ENCODE peak calls at places on chromosome 1, in eight cellular contexts. J is A549; P is SK-N-MC; D is psoas muscle; T is cardiac fibroblast; O is K562; A is CD8-positive, alpha-beta memory T cell; B is left ventricle myocardium inferior. V is an unnamed sample.

GRCh38 chr1:3350441-3351261 is 103.8 kb upstream of the ARHGEF16 start:
- DNase-seq in T (peak; percentile 13), O (no peak), D (peak; percentile 42), J (no peak), B (peak; percentile 75), P (no peak), A (no peak), V (peak; percentile 74)

GRCh38 chr1:179369751-179370341 is 4.1 kb downstream of the AXDND1 start:
- DNase-seq in A (no peak), B (no peak), T (peak; percentile 83), P (peak; percentile 61), J (peak; percentile 62), D (no peak), O (peak; percentile 63), V (no peak)

GRCh38 chr1:54795841-54796468 is 5.2 kb downstream of the TTC22 start:
- DNase-seq in A (no peak), J (no peak), T (no peak), B (no peak), O (no peak), P (no peak), D (no peak), V (no peak)

GRCh38 chr1:58287894-58288623 is 258.5 kb downstream of the OMA1 start:
- DNase-seq in J (no peak), P (no peak), B (no peak), A (no peak), D (no peak), T (no peak), O (no peak), V (no peak)

GRCh38 chr1:147630447-147630846 is 39.9 kb downstream of the ACP6 start:
- DNase-seq in P (no peak), O (no peak), A (no peak), J (no peak), T (no peak), B (no peak), D (no peak), V (no peak)

GRCh38 chr1:162284206-162284955 is 92.3 kb downstream of the SPATA46 start:
- DNase-seq in B (no peak), T (no peak), D (no peak), O (no peak), J (no peak), P (no peak), A (no peak), V (no peak)

GRCh38 chr1:78649628-78650027 is at the start of gene IFI44:
- DNase-seq in A (peak; percentile 37), J (no peak), O (no peak), B (peak; percentile 84), T (peak; percentile 92), P (peak; percentile 76), D (peak; percentile 70), V (peak; percentile 86)

GRCh38 chr1:180181048-180181447 is 26.4 kb downstream of the QSOX1 start:
- DNase-seq in A (no peak), J (no peak), T (no peak), P (no peak), O (peak; percentile 54), D (no peak), B (no peak), V (no peak)

GRCh38 chr1:107669996-107670395 is 295.0 kb downstream of the VAV3 start:
- DNase-seq in B (peak; percentile 13), A (no peak), P (no peak), O (no peak), D (peak; percentile 14), T (peak; percentile 50), J (no peak), V (peak; percentile 56)

GRCh38 chr1:203860396-203860951 is 925 bp upstream of the SNRPE start:
- DNase-seq in O (no peak), P (no peak), A (no peak), D (peak; percentile 23), T (peak; percentile 22), B (no peak), J (no peak), V (no peak)

GRCh38 chr1:236868625-236869467 is 73.8 kb downstream of the MTR start:
- DNase-seq in B (no peak), O (peak; percentile 69), T (peak; percentile 84), P (peak; percentile 30), J (peak; percentile 40), A (no peak), D (no peak), V (no peak)

GRCh38 chr1:204726478-204726877 is 40.9 kb upstream of the LRRN2 start:
- DNase-seq in T (peak; percentile 52), O (no peak), P (no peak), A (no peak), B (no peak), D (no peak), J (peak; percentile 96), V (no peak)

GRCh38 chr1:101323530-101323929 is 86.7 kb downstream of the S1PR1 start:
- DNase-seq in D (no peak), B (no peak), P (no peak), T (no peak), O (no peak), J (no peak), A (no peak), V (no peak)

GRCh38 chr1:92965003-92965402 is 3.7 kb upstream of the DIPK1A start:
- DNase-seq in B (no peak), O (no peak), J (no peak), D (no peak), A (no peak), P (no peak), T (no peak), V (no peak)

GRCh38 chr1:150992626-150993025 is 10.5 kb downstream of the ANXA9 start:
- DNase-seq in T (no peak), B (no peak), D (no peak), J (no peak), O (no peak), A (no peak), P (no peak), V (no peak)

DNA sequence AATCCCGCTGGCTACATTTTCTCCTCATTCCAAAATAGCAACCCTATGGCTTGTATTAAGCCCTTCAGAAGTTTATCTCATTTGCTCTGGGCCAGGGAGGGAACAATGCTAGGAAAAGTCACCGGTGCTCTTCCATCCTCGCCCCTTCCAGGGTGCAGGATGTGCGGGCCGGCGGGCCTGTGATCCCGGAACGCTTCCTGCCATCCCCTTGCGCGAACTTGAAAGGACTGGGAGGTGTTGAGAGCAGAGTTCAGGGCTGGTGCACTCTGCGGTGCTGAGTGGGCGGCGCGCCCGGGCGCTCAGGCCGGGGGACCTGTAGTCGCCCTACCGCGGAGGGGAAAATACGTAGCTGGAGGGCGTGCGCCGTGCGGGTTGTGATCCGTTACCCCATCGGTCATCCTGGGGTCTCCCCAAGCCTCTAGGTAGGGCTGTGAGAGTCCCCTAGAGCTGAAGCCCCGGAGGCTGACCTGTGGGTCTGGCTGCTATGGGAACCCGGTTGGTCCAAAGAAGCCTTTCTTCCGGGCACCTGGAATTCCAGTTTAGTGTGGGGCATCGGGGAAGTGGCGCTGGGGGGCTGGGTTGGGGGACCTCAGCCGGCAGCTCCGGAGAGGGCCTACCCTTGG is 13.1 kb downstream of the NR5A2 start:
- DNase-seq in P (no peak), B (no peak), D (no peak), T (peak; percentile 35), A (no peak), O (no peak), J (no peak), V (no peak)
- H3K4me3 ChIP-seq in P (no peak overlapping the region), B (peak overlapping the region; percentile 71), D (peak overlapping the region; percentile 63), T (peak overlapping the region; percentile 33), A (no peak overlapping the region), O (no peak overlapping the region), J (peak overlapping the region; percentile 47), V (peak overlapping the region; percentile 50)

DNA sequence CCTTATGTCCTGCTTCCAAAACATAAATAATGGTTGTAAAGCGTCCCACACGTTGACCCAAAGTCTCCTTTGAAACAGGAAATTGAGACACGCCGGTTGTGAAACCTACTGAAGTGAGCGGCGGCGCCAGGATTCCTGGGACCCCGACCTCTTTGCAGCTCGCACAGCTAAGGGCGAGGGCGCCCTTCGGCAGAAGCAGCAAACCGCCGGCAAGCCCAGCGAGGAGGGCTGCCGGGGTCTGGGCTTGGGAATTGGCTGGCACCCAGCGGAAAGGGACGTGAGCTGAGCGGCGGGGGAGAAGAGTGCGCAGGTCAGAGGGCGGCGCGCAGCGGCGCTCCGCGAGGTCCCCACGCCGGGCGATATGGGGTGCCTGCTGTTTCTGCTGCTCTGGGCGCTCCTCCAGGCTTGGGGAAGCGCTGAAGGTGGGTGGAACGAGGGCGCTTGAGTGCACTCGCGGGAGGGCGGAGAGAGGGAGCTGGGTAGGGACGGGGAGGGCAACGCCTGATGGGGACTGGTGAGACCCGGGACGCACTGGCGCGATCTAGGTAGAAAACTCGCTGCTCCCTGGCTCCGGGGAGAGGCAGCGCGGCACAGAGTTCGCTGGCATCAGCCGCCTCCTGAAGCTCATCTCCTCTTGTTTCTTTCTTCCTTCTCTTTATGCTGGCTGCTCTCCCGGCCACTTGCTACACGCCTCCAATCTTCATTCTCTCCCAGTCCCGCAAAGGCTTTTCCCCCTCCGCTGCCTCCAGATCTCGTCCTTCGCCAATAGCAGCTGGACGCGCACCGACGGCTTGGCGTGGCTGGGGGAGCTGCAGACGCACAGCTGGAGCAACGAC is at the start of gene CD1D:
- DNase-seq in A (no peak), O (no peak), P (no peak), D (peak; percentile 36), J (no peak), T (peak; percentile 61), B (peak; percentile 33), V (no peak)
- H3K4me3 ChIP-seq in A (no peak within 1 kb of the TSS), O (no peak within 1 kb of the TSS), P (no peak within 1 kb of the TSS), D (peak within 1 kb of the TSS; percentile 73), J (peak within 1 kb of the TSS; percentile 40), T (peak within 1 kb of the TSS; percentile 59), B (peak within 1 kb of the TSS; percentile 78), V (peak within 1 kb of the TSS; percentile 47)

GRCh38 chr1:18353528-18353927 is 127.2 kb upstream of the KLHDC7A start:
- DNase-seq in T (no peak), A (no peak), D (no peak), B (no peak), O (no peak), J (no peak), P (no peak), V (no peak)
- H3K4me3 ChIP-seq in T (no peak overlapping the region), A (no peak overlapping the region), D (no peak overlapping the region), B (no peak overlapping the region), O (no peak overlapping the region), J (no peak overlapping the region), P (no peak overlapping the region), V (no peak overlapping the region)

GRCh38 chr1:45934947-45935346 is 131.5 kb downstream of the MAST2 start:
- DNase-seq in D (no peak), B (no peak), J (no peak), O (no peak), A (no peak), P (no peak), T (no peak), V (no peak)
- H3K4me3 ChIP-seq in D (no peak overlapping the region), B (no peak overlapping the region), J (no peak overlapping the region), O (no peak overlapping the region), A (no peak overlapping the region), P (no peak overlapping the region), T (no peak overlapping the region), V (no peak overlapping the region)

DNA sequence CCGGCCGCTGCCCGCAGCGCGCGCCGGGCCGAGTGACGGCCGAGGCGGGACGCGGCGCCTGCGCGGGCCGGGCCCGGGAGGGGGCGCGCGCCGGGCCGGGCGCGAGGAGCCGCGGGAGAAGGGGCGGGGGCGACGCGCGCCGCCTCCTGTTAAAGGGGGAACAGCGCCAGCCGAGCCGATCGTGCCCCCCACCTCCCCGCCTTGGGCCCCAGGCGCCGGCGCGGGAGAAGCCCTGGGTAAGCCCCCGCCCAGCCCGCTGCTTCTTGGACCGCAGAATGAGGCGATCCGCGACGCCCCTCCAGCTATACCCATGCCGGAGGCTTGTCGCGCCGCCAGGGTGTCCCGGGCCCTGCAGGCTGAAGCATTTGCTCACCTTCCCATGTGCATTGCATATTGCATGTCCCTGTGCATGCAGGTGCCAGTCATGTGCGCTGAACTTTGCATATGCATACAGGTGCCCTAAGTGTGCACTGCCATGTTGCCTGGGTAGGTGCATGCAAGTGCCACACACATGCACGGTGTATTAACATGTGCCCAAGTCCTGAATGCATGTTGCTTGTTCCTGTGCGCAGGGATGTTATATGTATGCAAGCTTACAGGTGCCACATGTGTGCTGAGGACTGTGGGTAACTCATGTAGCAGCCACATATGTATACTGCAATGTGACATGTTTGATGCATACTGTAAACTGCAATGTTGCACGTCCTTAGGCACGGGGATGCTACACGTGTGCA is at the start of gene ADGRB2:
- DNase-seq in J (no peak), P (no peak), O (peak; percentile 74), B (no peak), T (no peak), A (peak; percentile 20), D (no peak), V (no peak)
- H3K4me3 ChIP-seq in J (peak within 1 kb of the TSS; percentile 67), P (peak within 1 kb of the TSS; percentile 81), O (peak within 1 kb of the TSS; percentile 36), B (peak within 1 kb of the TSS; percentile 72), T (peak within 1 kb of the TSS; percentile 57), A (peak within 1 kb of the TSS; percentile 60), D (peak within 1 kb of the TSS; percentile 70), V (peak within 1 kb of the TSS; percentile 46)